ENCODE peak calls at places on chromosomes 6 and 20, in seven cellular contexts. G is T1000; X is GM12891; K is activated T-cell treated with anti-CD3 and anti-CD28 coated beads, Interleukin-2, amount 50 U/mL, for 4 hours; B is NCI-H2081; S is pancreas; H is HEK293T. Q is an unnamed sample.

GRCh38 chr6:26031151-26031594 is 56.1 kb upstream of the HFE start:
- DNase-seq in S (no peak), X (no peak), K (no peak), B (peak), G (no peak), H (no peak), Q (no peak)

GRCh38 chr20:18103497-18103896 is 34.2 kb upstream of the KAT14 start:
- DNase-seq in G (no peak), X (no peak), S (no peak), K (no peak), H (no peak), B (peak), Q (no peak)

GRCh38 chr6:4522453-4522852 is 253.8 kb upstream of the CDYL start:
- DNase-seq in S (no peak), B (no peak), K (no peak), G (no peak), H (no peak), X (no peak), Q (no peak)

GRCh38 chr6:29734046-29735018 is 11.1 kb downstream of the HLA-F start:
- DNase-seq in K (no peak), S (no peak), X (no peak), H (no peak), B (no peak), G (no peak), Q (no peak)

GRCh38 chr20:61634376-61634775 is 382.3 kb downstream of the CDH4 start:
- DNase-seq in G (no peak), B (no peak), S (no peak), K (no peak), H (no peak), X (no peak), Q (no peak)

GRCh38 chr6:30647802-30648460 is 998 bp downstream of the C6orf136 start:
- DNase-seq in H (no peak), S (no peak), G (no peak), B (peak), X (peak), K (peak), Q (no peak)

GRCh38 chr6:102216232-102216631 is 822.7 kb downstream of the GRIK2 start:
- DNase-seq in K (no peak), B (no peak), S (no peak), H (no peak), G (no peak), X (no peak), Q (no peak)

GRCh38 chr6:101640131-101640530 is 246.6 kb downstream of the GRIK2 start:
- DNase-seq in H (no peak), S (no peak), K (no peak), X (no peak), B (no peak), G (no peak), Q (no peak)

GRCh38 chr20:2455771-2456497 is 14.7 kb downstream of the SNRPB start:
- DNase-seq in G (no peak), H (no peak), B (no peak), S (no peak), K (no peak), X (no peak), Q (no peak)

GRCh38 chr6:50846109-50846859 is 27.6 kb downstream of the TFAP2B start:
- DNase-seq in H (no peak), G (no peak), S (no peak), B (no peak), X (no peak), K (no peak), Q (no peak)

GRCh38 chr6:142561511-142562265 is 259.9 kb downstream of the ADGRG6 start:
- DNase-seq in G (no peak), X (no peak), H (no peak), B (no peak), S (no peak), K (no peak), Q (no peak)

GRCh38 chr20:62516345-62516744 is 40.5 kb upstream of the GATA5 start:
- DNase-seq in H (no peak), K (no peak), B (no peak), S (no peak), X (no peak), G (no peak), Q (no peak)

GRCh38 chr6:107114872-107115694 is at the start of gene BEND3:
- DNase-seq in G (no peak), K (peak), X (peak), S (peak), H (peak), B (peak), Q (peak)

GRCh38 chr6:27532820-27533538 is 60.1 kb upstream of the ZNF184 start:
- DNase-seq in B (no peak), X (no peak), G (no peak), H (no peak), K (no peak), S (no peak), Q (no peak)

GRCh38 chr6:27688014-27688586 is 215.2 kb upstream of the ZNF184 start:
- DNase-seq in G (peak), B (peak), X (no peak), S (peak), K (peak), H (peak), Q (peak)

GRCh38 chr6:170403451-170403850 is 96.9 kb downstream of the FAM120B start:
- DNase-seq in X (no peak), B (no peak), G (no peak), K (no peak), S (no peak), H (no peak), Q (no peak)

GRCh38 chr6:31354788-31355539 is 2.0 kb downstream of the HLA-B start:
- DNase-seq in K (no peak), X (no peak), H (no peak), S (no peak), B (no peak), G (no peak), Q (no peak)

GRCh38 chr6:28597924-28598323 is 72.2 kb downstream of the GPX5 start:
- DNase-seq in B (peak), K (no peak), S (no peak), G (no peak), H (no peak), X (no peak), Q (no peak)

GRCh38 chr20:38139919-38140753 is 24.9 kb downstream of the TGM2 start:
- DNase-seq in X (no peak), K (no peak), H (peak), B (peak), S (peak), G (no peak), Q (no peak)

GRCh38 chr6:11241793-11242201 is 9.3 kb upstream of the NEDD9 start:
- DNase-seq in G (no peak), K (no peak), B (no peak), X (no peak), H (peak), S (peak), Q (peak)

Q was measured in AG20443.